ENCODE peak calls at places on chromosomes 2 and 18, in ten cellular contexts. X is H9; Y is esophagus squamous epithelium; S is right lobe of liver; P is small intestine; M is mammary epithelial cell; Q is foreskin keratinocyte; F is CD8-positive, alpha-beta T cell; T is transverse colon; I is ascending aorta. C is an unnamed sample. For H3K4me1, the result is how much of the 10 kb centered on the place peaks cover.

GRCh38 chr2:218400167-218400929 is 680 bp downstream of the CTDSP1 start:
- DNase-seq in I (peak), S (peak), P (peak), T (peak), M (peak), F (peak), Y (no peak), X (peak), Q (no peak), C (peak)

GRCh38 chr18:55856191-55856590 is 268.2 kb upstream of the TCF4 start:
- DNase-seq in X (peak), Q (peak), S (no peak), F (no peak), Y (no peak), P (no peak), M (peak), T (no peak), I (no peak), C (no peak)

GRCh38 chr2:149513461-149513860 is 74.1 kb downstream of the MMADHC start:
- DNase-seq in P (no peak), X (no peak), F (no peak), Y (no peak), I (no peak), M (no peak), Q (no peak), T (no peak), S (no peak), C (no peak)

GRCh38 chr2:48315847-48316194 is 214.1 kb upstream of the STON1 start:
- DNase-seq in F (peak), T (peak), Q (peak), X (peak), Y (no peak), P (peak), S (peak), M (peak), I (no peak), C (no peak)

GRCh38 chr2:81467096-81467495 is 1162.5 kb upstream of the LRRTM1 start:
- DNase-seq in X (no peak), P (no peak), M (no peak), Y (no peak), T (no peak), S (no peak), F (no peak), I (no peak), Q (no peak), C (no peak)

GRCh38 chr2:15311201-15311882 is 249.8 kb downstream of the NBAS start:
- DNase-seq in M (peak), P (no peak), T (no peak), S (no peak), Q (no peak), X (no peak), Y (no peak), F (no peak), I (no peak), C (no peak)

GRCh38 chr2:179486969-179487752 is 222.5 kb upstream of the SESTD1 start:
- DNase-seq in T (no peak), S (no peak), P (peak), Q (no peak), I (no peak), M (no peak), X (no peak), Y (no peak), F (no peak), C (no peak)

GRCh38 chr2:72989770-72990556 is 72.6 kb downstream of the EMX1 start:
- DNase-seq in P (no peak), Q (no peak), I (peak), X (peak), Y (no peak), M (no peak), T (peak), F (no peak), S (peak), C (no peak)

GRCh38 chr2:235594041-235594440 is 100.2 kb downstream of the AGAP1 start:
- DNase-seq in I (no peak), X (no peak), P (peak), F (no peak), Y (no peak), Q (no peak), T (no peak), S (no peak), M (peak), C (no peak)

GRCh38 chr2:240257940-240258580 is 117.6 kb upstream of the OTOS start:
- DNase-seq in S (no peak), X (peak), F (no peak), M (no peak), Q (no peak), T (no peak), Y (no peak), I (peak), P (no peak), C (no peak)

GRCh38 chr18:12819330-12819729 is 64.7 kb downstream of the PTPN2 start:
- DNase-seq in X (no peak), I (no peak), F (no peak), Q (no peak), P (no peak), S (no peak), Y (no peak), M (no peak), T (no peak), C (no peak)

GRCh38 chr2:65382776-65383357 is 49.5 kb downstream of the SPRED2 start:
- DNase-seq in F (peak), I (peak), Q (peak), S (peak), T (peak), P (peak), M (peak), Y (peak), X (peak), C (peak)

GRCh38 chr2:137938204-137938603 is 26.1 kb upstream of the HNMT start:
- DNase-seq in X (no peak), Q (no peak), S (no peak), I (no peak), Y (no peak), P (no peak), F (no peak), T (no peak), M (no peak), C (no peak)

GRCh38 chr2:179129574-179130238 is 79.8 kb upstream of the CCDC141 start:
- DNase-seq in P (peak), I (no peak), S (no peak), X (no peak), M (no peak), Y (no peak), T (no peak), F (no peak), Q (no peak), C (peak)

GRCh38 chr2:102434655-102435381 is 11.9 kb downstream of the IL18RAP start:
- DNase-seq in S (no peak), I (no peak), T (no peak), F (no peak), X (no peak), Y (no peak), M (peak), P (no peak), Q (no peak), C (no peak)

GRCh38 chr2:46521215-46521683 is 41.9 kb downstream of the TMEM247 start:
- DNase-seq in T (peak), Q (no peak), I (peak), Y (no peak), X (no peak), P (no peak), S (no peak), F (no peak), M (no peak), C (peak)

GRCh38 chr2:54704688-54705605 is 18.5 kb upstream of the EML6 start:
- DNase-seq in T (no peak), P (peak), M (peak), Q (peak), S (no peak), Y (no peak), F (no peak), X (no peak), I (no peak), C (peak)

GRCh38 chr2:23625726-23626125 is 240.7 kb downstream of the KLHL29 start:
- DNase-seq in P (no peak), Y (no peak), F (no peak), Q (no peak), M (no peak), I (no peak), S (no peak), T (no peak), X (no peak), C (no peak)

GRCh38 chr2:216555274-216555673 is 56.6 kb downstream of the RPL37A start:
- DNase-seq in F (no peak), Q (no peak), P (no peak), Y (no peak), I (peak), X (no peak), T (peak), M (peak), S (no peak), C (peak)

GRCh38 chr2:9336209-9336533 is 87.2 kb downstream of the ITGB1BP1 start:
- DNase-seq in S (peak), X (no peak), Q (no peak), P (no peak), Y (no peak), F (no peak), M (no peak), T (no peak), I (no peak), C (no peak)

GRCh38 chr2:118738524-118739308 is 108.7 kb downstream of the EN1 start:
- DNase-seq in Q (peak), I (peak), S (no peak), T (no peak), X (peak), P (peak), M (peak), F (no peak), Y (no peak), C (peak)

GRCh38 chr18:75376004-75376403 is 51.5 kb downstream of the SMIM21 start:
- DNase-seq in S (no peak), X (no peak), F (no peak), P (no peak), I (no peak), Y (no peak), M (no peak), Q (no peak), T (no peak), C (no peak)

GRCh38 chr2:64612575-64613195 is 41.0 kb downstream of the SERTAD2 start:
- DNase-seq in F (no peak), S (no peak), Y (no peak), Q (no peak), X (no peak), P (no peak), M (no peak), I (peak), T (no peak), C (peak)

GRCh38 chr2:11688222-11689069 is 18.5 kb upstream of the NTSR2 start:
- DNase-seq in I (peak), F (peak), X (peak), S (peak), T (peak), M (peak), Y (peak), Q (no peak), P (peak), C (peak)

GRCh38 chr2:206635016-206635415 is 7.3 kb upstream of the FAM237A start:
- DNase-seq in P (no peak), Q (no peak), M (peak), T (no peak), F (no peak), I (no peak), Y (no peak), S (no peak), X (no peak), C (no peak)

GRCh38 chr2:235981629-235982028 is 186.6 kb downstream of the GBX2 start:
- DNase-seq in Q (no peak), P (no peak), X (peak), M (no peak), F (no peak), I (no peak), Y (no peak), T (no peak), S (no peak), C (no peak)

GRCh38 chr2:224449212-224450147 is 47.6 kb upstream of the FAM124B start:
- DNase-seq in P (peak), T (no peak), X (no peak), M (peak), I (no peak), Q (no peak), Y (no peak), F (no peak), S (peak), C (no peak)

GRCh38 chr2:65026154-65026553 is 30.1 kb upstream of the CEP68 start:
- DNase-seq in S (no peak), M (no peak), T (no peak), P (no peak), X (no peak), I (no peak), Y (no peak), F (no peak), Q (no peak), C (no peak)

GRCh38 chr2:211534655-211535054 is 978.3 kb downstream of the CPS1 start:
- DNase-seq in Y (no peak), F (no peak), X (no peak), I (no peak), S (no peak), M (no peak), P (no peak), T (no peak), Q (no peak), C (no peak)

GRCh38 chr2:20468549-20469500 is 22.0 kb downstream of the RHOB start:
- DNase-seq in P (no peak), T (no peak), M (no peak), Y (no peak), Q (no peak), X (no peak), I (no peak), F (no peak), S (no peak), C (no peak)

GRCh38 chr18:54335638-54336173 is 22.0 kb downstream of the STARD6 start:
- DNase-seq in T (no peak), S (no peak), Q (peak), F (no peak), Y (no peak), M (peak), I (no peak), P (no peak), X (no peak), C (no peak)

GRCh38 chr2:208515099-208515498 is 108.5 kb downstream of the PTH2R start:
- DNase-seq in Y (no peak), P (no peak), S (no peak), T (no peak), I (no peak), Q (no peak), F (no peak), M (no peak), X (no peak), C (no peak)

GRCh38 chr2:208509586-208509985 is 103.0 kb downstream of the PTH2R start:
- DNase-seq in Q (no peak), I (no peak), Y (no peak), X (no peak), T (no peak), M (no peak), P (no peak), F (no peak), S (no peak), C (no peak)

DNA sequence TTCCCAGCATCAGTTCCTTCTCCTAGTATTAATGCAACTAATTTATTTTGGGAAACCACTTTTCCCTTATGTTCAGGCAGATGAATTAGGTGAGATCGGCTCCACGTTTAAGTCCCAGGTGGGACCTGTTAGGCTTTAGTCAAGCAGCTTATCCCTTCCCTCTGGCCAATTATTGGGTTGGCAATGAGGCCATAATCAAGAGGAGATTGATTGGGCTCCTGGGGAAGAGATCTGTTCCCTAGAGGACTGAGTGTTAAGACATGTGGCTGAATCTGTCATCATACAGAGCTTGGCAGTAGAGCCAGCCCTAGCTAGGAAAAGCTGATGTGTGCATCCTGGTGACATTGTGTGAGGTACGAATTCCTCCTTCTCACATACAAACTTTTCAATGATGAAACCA is 104.4 kb downstream of the PTH2R start:
- DNase-seq in X (no peak), I (no peak), Q (no peak), F (no peak), P (no peak), T (no peak), S (no peak), Y (no peak), M (no peak), C (no peak)
- H3K27ac ChIP-seq in X (no peak), I (no peak), Q (no peak), F (no peak), P (no peak), T (no peak), S (no peak), Y (no peak), M (no peak), C (no peak)

DNA sequence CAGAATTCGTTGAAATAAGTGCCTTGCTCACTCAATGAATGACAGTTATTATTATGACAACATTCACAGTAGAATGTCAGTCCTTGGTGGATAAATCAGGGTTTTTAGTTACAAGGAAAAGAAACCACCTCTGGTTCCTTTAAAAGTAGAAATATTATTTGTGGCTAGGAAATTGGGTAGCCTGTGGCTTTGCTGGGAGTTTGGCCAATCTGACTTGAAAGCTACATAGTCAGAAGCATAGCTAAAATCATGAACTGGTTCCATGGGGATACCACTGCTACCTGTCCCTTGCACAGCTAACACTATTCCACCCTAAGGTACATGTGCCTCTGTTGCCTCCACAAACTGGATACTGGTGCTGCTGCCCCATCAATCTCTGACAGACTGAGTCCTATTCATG is 12.8 kb upstream of the SMCHD1 start:
- DNase-seq in I (no peak), P (no peak), S (no peak), Y (no peak), M (no peak), Q (no peak), X (no peak), F (no peak), T (no peak), C (no peak)
- H3K4me1 ChIP-seq in I (under half), P (under half), S (under half), Y (under half), M (under half), Q (under half), X (under half), F (half or more), T (under half), C (under half)

GRCh38 chr2:33275689-33276444 is 200.6 kb upstream of the RASGRP3 start:
- DNase-seq in X (no peak), T (no peak), Q (peak), I (peak), P (no peak), M (peak), F (peak), S (no peak), Y (no peak), C (peak)
- H3K27ac ChIP-seq in X (no peak), T (no peak), Q (no peak), I (peak), P (no peak), M (no peak), F (no peak), S (no peak), Y (no peak), C (no peak)

GRCh38 chr2:172101707-172102158 is 967 bp downstream of the DLX2 start:
- DNase-seq in F (no peak), Y (no peak), M (no peak), X (no peak), Q (no peak), P (no peak), I (no peak), T (no peak), S (no peak), C (peak)
- H3K4me1 ChIP-seq in F (half or more), Y (half or more), M (under half), X (under half), Q (under half), P (under half), I (under half), T (half or more), S (under half), C (under half)

GRCh38 chr2:75600418-75601088 is 39.8 kb upstream of the EVA1A start:
- DNase-seq in S (no peak), T (no peak), I (no peak), P (peak), X (no peak), Q (peak), M (peak), Y (no peak), F (no peak), C (no peak)
- H3K27ac ChIP-seq in S (no peak), T (no peak), I (no peak), P (no peak), X (no peak), Q (peak), M (peak), Y (no peak), F (no peak), C (no peak)

GRCh38 chr2:157839822-157840221 is 36.3 kb downstream of the ACVR1 start:
- DNase-seq in X (no peak), T (no peak), Y (no peak), I (no peak), P (no peak), S (no peak), M (no peak), Q (no peak), F (no peak), C (no peak)

GRCh38 chr2:157836531-157836930 is 39.6 kb downstream of the ACVR1 start:
- DNase-seq in X (no peak), I (no peak), Q (no peak), T (no peak), P (peak), S (no peak), M (no peak), Y (no peak), F (no peak), C (no peak)

GRCh38 chr2:157839162-157839801 is 36.8 kb downstream of the ACVR1 start:
- DNase-seq in F (no peak), P (no peak), Y (no peak), Q (no peak), M (no peak), S (no peak), X (peak), I (no peak), T (no peak), C (peak)

GRCh38 chr2:157838442-157839161 is 37.5 kb downstream of the ACVR1 start:
- DNase-seq in S (peak), P (peak), Q (peak), I (peak), X (no peak), Y (no peak), M (peak), T (peak), F (no peak), C (peak)

GRCh38 chr2:157837851-157838441 is 38.2 kb downstream of the ACVR1 start:
- DNase-seq in I (no peak), F (no peak), Q (no peak), T (peak), S (peak), M (peak), Y (no peak), P (peak), X (no peak), C (peak)
- H3K4me1 ChIP-seq in I (half or more), F (under half), Q (under half), T (under half), S (under half), M (under half), Y (half or more), P (under half), X (under half), C (half or more)

GRCh38 chr2:68880213-68880612 is 9.0 kb upstream of the BMP10 start:
- DNase-seq in X (no peak), T (no peak), P (no peak), M (no peak), S (no peak), Y (no peak), I (no peak), Q (no peak), F (no peak), C (no peak)
- H3K27ac ChIP-seq in X (no peak), T (no peak), P (no peak), M (no peak), S (no peak), Y (no peak), I (no peak), Q (no peak), F (no peak), C (no peak)

GRCh38 chr2:191038741-191039140 is 24.8 kb upstream of the STAT1 start:
- DNase-seq in Y (no peak), X (no peak), S (no peak), F (no peak), T (no peak), I (no peak), M (no peak), Q (no peak), P (no peak), C (no peak)

GRCh38 chr2:191039616-191040015 is 25.6 kb upstream of the STAT1 start:
- DNase-seq in T (no peak), I (no peak), F (no peak), Q (no peak), M (no peak), P (no peak), S (no peak), Y (no peak), X (no peak), C (no peak)

GRCh38 chr2:191037351-191037750 is 23.4 kb upstream of the STAT1 start:
- DNase-seq in Y (no peak), T (no peak), X (no peak), P (no peak), I (no peak), Q (no peak), F (no peak), S (no peak), M (no peak), C (no peak)

GRCh38 chr2:191038241-191038725 is 24.3 kb upstream of the STAT1 start:
- DNase-seq in Q (peak), T (no peak), Y (no peak), P (peak), F (peak), X (no peak), M (peak), I (no peak), S (no peak), C (no peak)

GRCh38 chr2:191036365-191036764 is 22.4 kb upstream of the STAT1 start:
- DNase-seq in P (no peak), I (no peak), X (no peak), Y (no peak), S (no peak), T (no peak), M (no peak), F (no peak), Q (no peak), C (no peak)
- H3K4me1 ChIP-seq in P (under half), I (under half), X (under half), Y (under half), S (under half), T (under half), M (under half), F (under half), Q (under half), C (under half)

GRCh38 chr18:45403341-45404049 is 211.8 kb upstream of the SLC14A2 start:
- DNase-seq in P (no peak), Y (no peak), Q (peak), M (peak), T (no peak), X (no peak), I (no peak), F (no peak), S (no peak), C (no peak)

GRCh38 chr18:45399146-45399545 is 216.1 kb upstream of the SLC14A2 start:
- DNase-seq in M (no peak), F (no peak), P (no peak), X (no peak), S (no peak), I (no peak), Q (no peak), T (no peak), Y (no peak), C (no peak)

GRCh38 chr18:45398448-45398847 is 216.8 kb upstream of the SLC14A2 start:
- DNase-seq in Y (no peak), M (peak), S (no peak), P (no peak), Q (no peak), I (no peak), F (no peak), T (no peak), X (no peak), C (no peak)

GRCh38 chr18:45399643-45400042 is 215.6 kb upstream of the SLC14A2 start:
- DNase-seq in S (no peak), M (no peak), Q (no peak), Y (no peak), T (no peak), I (no peak), P (peak), F (no peak), X (no peak), C (no peak)

GRCh38 chr18:45402485-45403056 is 212.7 kb upstream of the SLC14A2 start:
- DNase-seq in T (peak), S (no peak), M (peak), X (no peak), I (no peak), Y (no peak), F (no peak), Q (peak), P (peak), C (no peak)
- H3K27ac ChIP-seq in T (no peak), S (no peak), M (peak), X (no peak), I (no peak), Y (no peak), F (no peak), Q (peak), P (no peak), C (no peak)

C was measured in adrenal gland.